ENCODE peak calls at places on chromosome 22, in eight cellular contexts. G is cardiac muscle cell, J is tibial nerve, Y is GM12865, M is activated B cell treated with CpG ODN at 0.5 μM for 24 hours, A is lower lobe of right lung, O is WTC11, F is ovary. T is an unnamed sample.

GRCh38 chr22:47098554-47098953 is 336.1 kb downstream of the TBC1D22A start:
- DNase-seq in J (no peak), A (no peak), F (no peak), G (no peak), M (no peak), Y (no peak), O (no peak), T (no peak)

GRCh38 chr22:44839061-44839460 is 86.7 kb downstream of the ARHGAP8 start:
- DNase-seq in G (no peak), O (no peak), A (no peak), M (no peak), F (no peak), J (no peak), Y (no peak), T (no peak)

GRCh38 chr22:32020117-32020516 is 22.9 kb upstream of the SLC5A1 start:
- DNase-seq in J (no peak), A (no peak), Y (no peak), F (no peak), G (peak), O (no peak), M (no peak), T (no peak)

GRCh38 chr22:27501191-27501936 is 300.2 kb downstream of the MN1 start:
- DNase-seq in Y (no peak), O (no peak), A (no peak), M (no peak), F (no peak), J (no peak), G (no peak), T (no peak)

GRCh38 chr22:45462034-45462655 is 40.5 kb upstream of the FBLN1 start:
- DNase-seq in M (no peak), A (no peak), G (no peak), Y (peak), O (peak), F (no peak), J (no peak), T (no peak)

GRCh38 chr22:45855961-45856360 is 121.0 kb downstream of the WNT7B start:
- DNase-seq in G (no peak), A (no peak), M (no peak), J (no peak), F (no peak), Y (no peak), O (no peak), T (no peak)

GRCh38 chr22:33867118-33867863 is 53.0 kb downstream of the LARGE1 start:
- DNase-seq in F (no peak), J (no peak), Y (no peak), M (no peak), G (no peak), A (no peak), O (no peak), T (no peak)

GRCh38 chr22:50146440-50147228 is 23.9 kb upstream of the PANX2 start:
- DNase-seq in Y (no peak), A (peak), M (no peak), O (no peak), F (peak), J (peak), G (peak), T (no peak)

GRCh38 chr22:31192513-31192912 is 19.6 kb upstream of the LIMK2 start:
- DNase-seq in O (no peak), F (no peak), Y (no peak), A (no peak), M (no peak), J (no peak), G (peak), T (no peak)

GRCh38 chr22:21951062-21951461 is 1.6 kb downstream of the PPM1F start:
- DNase-seq in F (no peak), M (no peak), G (no peak), Y (no peak), A (no peak), J (no peak), O (no peak), T (no peak)

GRCh38 chr22:47213571-47214230 is 451.3 kb downstream of the TBC1D22A start:
- DNase-seq in G (peak), M (peak), O (peak), A (no peak), F (no peak), J (no peak), Y (peak), T (peak)

GRCh38 chr22:50436841-50437341 is 37.9 kb downstream of the SBF1 start:
- DNase-seq in A (peak), M (no peak), J (no peak), O (no peak), F (no peak), Y (no peak), G (no peak), T (no peak)

GRCh38 chr22:28600546-28601143 is 79.0 kb downstream of the TTC28 start:
- DNase-seq in O (no peak), M (no peak), J (no peak), G (peak), F (no peak), Y (peak), A (no peak), T (no peak)

GRCh38 chr22:41535244-41535643 is 9.0 kb downstream of the POLR3H start:
- DNase-seq in J (no peak), A (no peak), G (no peak), O (peak), M (no peak), F (no peak), Y (no peak), T (no peak)

GRCh38 chr22:19504900-19505734 is 19.1 kb downstream of the CLDN5 start:
- DNase-seq in F (no peak), M (no peak), A (no peak), J (no peak), G (no peak), O (no peak), Y (no peak), T (no peak)

GRCh38 chr22:28894320-28894719 is 10.9 kb downstream of the ZNRF3 start:
- DNase-seq in M (no peak), O (no peak), F (no peak), Y (no peak), A (no peak), G (no peak), J (no peak), T (no peak)

GRCh38 chr22:45164217-45165123 is 745 bp downstream of the NUP50 start:
- DNase-seq in O (peak), A (peak), G (peak), Y (peak), M (no peak), J (no peak), F (peak), T (peak)

GRCh38 chr22:17228725-17229126 is 9.5 kb upstream of the ADA2 start:
- DNase-seq in Y (no peak), G (no peak), M (no peak), J (no peak), A (peak), F (no peak), O (no peak), T (no peak)

GRCh38 chr22:19128009-19128401 is 3.1 kb upstream of the TSSK2 start:
- DNase-seq in O (no peak), M (no peak), A (no peak), G (no peak), Y (no peak), J (no peak), F (no peak), T (no peak)

GRCh38 chr22:46561435-46561905 is 24.1 kb upstream of the CELSR1 start:
- DNase-seq in J (peak), A (peak), Y (peak), M (no peak), G (no peak), F (no peak), O (peak), T (no peak)

GRCh38 chr22:17665248-17665647 is 26.7 kb downstream of the BCL2L13 start:
- DNase-seq in F (no peak), Y (no peak), M (no peak), A (no peak), J (no peak), O (no peak), G (no peak), T (no peak)

GRCh38 chr22:45896153-45896951 is 80.6 kb downstream of the WNT7B start:
- DNase-seq in M (no peak), F (no peak), O (peak), Y (no peak), G (no peak), A (peak), J (no peak), T (peak)

GRCh38 chr22:29136715-29137700 is 64.2 kb downstream of the KREMEN1 start:
- DNase-seq in M (no peak), F (no peak), A (no peak), Y (no peak), O (no peak), G (no peak), J (no peak), T (no peak)

GRCh38 chr22:39650996-39651782 is 80.6 kb downstream of the CACNA1I start:
- DNase-seq in O (no peak), F (no peak), M (no peak), G (no peak), A (no peak), Y (no peak), J (no peak), T (no peak)

GRCh38 chr22:26648011-26648497 is 9.3 kb upstream of the MIAT start:
- DNase-seq in F (no peak), O (peak), M (no peak), J (no peak), G (no peak), Y (peak), A (no peak), T (no peak)

GRCh38 chr22:45503071-45503815 is 560 bp downstream of the FBLN1 start:
- DNase-seq in O (peak), Y (no peak), A (peak), G (no peak), F (no peak), M (no peak), J (no peak), T (no peak)

GRCh38 chr22:27377901-27378300 is 423.7 kb downstream of the MN1 start:
- DNase-seq in O (no peak), F (peak), M (no peak), Y (no peak), A (no peak), J (no peak), G (peak), T (no peak)

GRCh38 chr22:45818130-45819085 is 146.8 kb downstream of the ATXN10 start:
- DNase-seq in M (no peak), G (no peak), A (no peak), J (peak), Y (no peak), F (no peak), O (no peak), T (no peak)

GRCh38 chr22:39593061-39593930 is 22.7 kb downstream of the CACNA1I start:
- DNase-seq in M (no peak), G (no peak), O (no peak), F (peak), J (no peak), A (no peak), Y (no peak), T (no peak)

GRCh38 chr22:50699001-50699753 is 26.6 kb downstream of the SHANK3 start:
- DNase-seq in G (no peak), O (peak), A (peak), Y (no peak), J (no peak), F (no peak), M (no peak), T (no peak)

GRCh38 chr22:29340566-29340965 is 25.1 kb upstream of the RASL10A start:
- DNase-seq in F (no peak), A (no peak), O (no peak), Y (no peak), J (no peak), G (no peak), M (no peak), T (no peak)

GRCh38 chr22:40196628-40197027 is 18.9 kb downstream of the TNRC6B start:
- DNase-seq in O (no peak), G (peak), M (no peak), F (peak), A (no peak), J (no peak), Y (peak), T (no peak)

GRCh38 chr22:25060522-25061071 is 108.1 kb downstream of the KIAA1671 start:
- DNase-seq in A (no peak), O (no peak), F (no peak), G (no peak), J (no peak), M (no peak), Y (no peak), T (no peak)
- TF ChIP-seq CTCF in A (peak), O (no peak), F (peak), G (peak), J (peak), M (no peak), Y (peak), T (peak)

DNA sequence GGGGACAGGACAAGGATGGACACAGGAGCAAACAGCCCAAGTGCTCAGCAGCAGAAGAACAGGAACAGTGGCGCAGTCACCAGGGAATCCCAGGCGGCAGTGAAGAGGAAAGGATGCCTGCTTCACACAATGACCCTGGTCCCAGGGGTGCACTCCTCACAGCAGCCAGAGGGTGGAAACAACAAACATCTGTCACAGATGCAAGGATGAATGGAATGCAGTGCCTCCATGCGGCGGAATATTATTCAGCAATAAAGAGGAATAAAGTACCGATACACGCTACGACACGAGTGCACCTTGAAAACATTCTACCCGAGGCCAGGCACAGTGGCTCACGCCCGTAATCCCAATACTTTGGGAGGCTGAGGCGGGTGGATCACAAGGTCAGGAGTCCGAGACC is 12.7 kb downstream of the CSNK1E start:
- DNase-seq in O (no peak), F (no peak), Y (no peak), M (no peak), G (peak), J (no peak), A (no peak), T (no peak)
- TF ChIP-seq CTCF in O (no peak), F (no peak), Y (no peak), M (no peak), G (no peak), J (peak), A (no peak), T (no peak)

GRCh38 chr22:23077627-23078461 is 7.5 kb downstream of the GNAZ start:
- DNase-seq in Y (no peak), M (no peak), F (no peak), G (no peak), J (no peak), O (no peak), A (no peak), T (no peak)
- TF ChIP-seq CTCF in Y (no peak), M (no peak), F (no peak), G (no peak), J (no peak), O (no peak), A (no peak), T (no peak)

DNA sequence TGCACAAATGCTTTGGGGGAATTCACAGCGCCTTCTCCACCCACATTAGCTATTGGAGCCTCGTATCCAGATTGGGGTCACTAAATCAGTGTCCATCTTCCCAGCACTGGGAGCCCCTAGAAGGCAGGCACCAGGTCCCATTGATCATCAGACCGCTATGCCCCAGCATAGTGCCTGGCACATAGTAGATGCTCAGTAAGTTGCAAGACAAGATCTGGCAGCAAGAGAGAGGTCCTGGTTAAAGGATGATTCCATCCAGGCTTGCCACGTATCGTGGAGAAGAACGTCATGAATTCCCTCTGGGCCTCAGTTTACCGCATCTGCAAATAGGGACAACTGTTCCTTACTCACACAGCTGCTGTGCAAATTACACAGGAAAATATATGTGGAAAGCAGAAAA is 1.7 kb downstream of the TMEM184B start:
- DNase-seq in F (no peak), G (no peak), Y (no peak), A (no peak), J (no peak), M (no peak), O (no peak), T (no peak)
- TF ChIP-seq CTCF in F (no peak), G (no peak), Y (no peak), A (no peak), J (no peak), M (no peak), O (no peak), T (no peak)

GRCh38 chr22:43743929-43744643 is 68.0 kb downstream of the EFCAB6 start:
- DNase-seq in O (no peak), A (no peak), J (no peak), F (no peak), M (no peak), Y (peak), G (no peak), T (no peak)

GRCh38 chr22:43742551-43742950 is 69.6 kb downstream of the EFCAB6 start:
- DNase-seq in G (no peak), A (no peak), J (no peak), F (no peak), O (no peak), M (no peak), Y (no peak), T (no peak)

GRCh38 chr22:43745783-43746356 is 66.2 kb downstream of the EFCAB6 start:
- DNase-seq in J (no peak), Y (no peak), M (no peak), O (no peak), F (no peak), A (no peak), G (no peak), T (no peak)

GRCh38 chr22:43740587-43741270 is 71.4 kb downstream of the EFCAB6 start:
- DNase-seq in O (no peak), J (no peak), M (no peak), Y (no peak), G (no peak), A (no peak), F (no peak), T (no peak)

GRCh38 chr22:43743131-43743530 is 69.0 kb downstream of the EFCAB6 start:
- DNase-seq in J (no peak), F (no peak), M (no peak), Y (no peak), O (peak), A (no peak), G (no peak), T (no peak)
- TF ChIP-seq CTCF in J (no peak), F (no peak), M (no peak), Y (peak), O (peak), A (no peak), G (peak), T (no peak)

DNA sequence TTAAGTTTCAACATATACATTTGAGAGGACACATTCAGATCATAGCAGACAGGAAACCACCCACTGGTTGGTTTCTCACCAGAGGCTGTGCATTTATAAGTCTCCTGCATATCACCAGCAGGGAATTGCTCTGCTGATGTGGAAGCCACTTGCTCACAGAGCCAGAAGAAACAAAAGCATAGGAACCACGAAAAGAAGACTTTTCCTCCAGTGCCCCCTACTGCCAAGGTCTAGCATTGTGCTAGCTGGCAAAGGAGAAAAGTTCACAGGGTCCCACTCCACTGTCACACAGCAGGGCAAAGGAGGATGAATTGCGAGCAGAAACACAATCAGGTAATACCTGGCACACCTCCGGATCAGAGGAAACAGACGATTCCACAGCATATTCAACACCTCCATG is 28.9 kb upstream of the ISX start:
- DNase-seq in Y (peak), G (no peak), F (no peak), O (peak), A (no peak), M (no peak), J (no peak), T (no peak)
- TF ChIP-seq CTCF in Y (peak), G (no peak), F (no peak), O (peak), A (no peak), M (no peak), J (no peak), T (peak)

GRCh38 chr22:20551805-20552449 is 44.5 kb downstream of the MED15 start:
- DNase-seq in O (no peak), A (no peak), Y (no peak), M (no peak), G (peak), F (no peak), J (no peak), T (no peak)
- TF ChIP-seq CTCF in O (no peak), A (peak), Y (no peak), M (no peak), G (no peak), F (no peak), J (peak), T (no peak)

DNA sequence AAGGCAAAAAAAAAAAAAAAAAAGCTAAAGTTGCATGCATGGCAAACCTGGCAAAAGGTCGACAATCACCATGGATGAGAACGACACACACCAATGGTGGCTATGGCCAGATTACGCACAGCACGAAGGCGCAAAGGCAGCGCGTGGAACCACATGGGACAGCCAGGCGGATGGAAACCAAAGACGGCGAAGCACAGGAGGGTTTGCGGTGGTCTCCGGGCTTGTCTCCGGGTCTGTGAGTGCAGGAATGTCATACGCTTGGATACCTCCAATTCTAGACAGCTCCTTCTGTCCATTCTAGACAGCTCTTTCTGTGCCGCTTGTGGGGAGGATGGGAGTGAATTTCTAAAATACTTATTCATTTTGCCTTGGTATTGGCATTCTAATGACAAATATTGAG is 685.4 kb downstream of the BRD1 start:
- DNase-seq in J (no peak), O (no peak), G (no peak), M (no peak), A (no peak), F (no peak), Y (no peak), T (no peak)
- TF ChIP-seq CTCF in J (no peak), O (no peak), G (no peak), M (no peak), A (no peak), F (no peak), Y (no peak), T (no peak)

GRCh38 chr22:36334081-36334831 is 53.5 kb downstream of the MYH9 start:
- DNase-seq in Y (no peak), G (no peak), M (no peak), O (peak), J (no peak), A (peak), F (no peak), T (no peak)
- TF ChIP-seq CTCF in Y (no peak), G (peak), M (no peak), O (no peak), J (no peak), A (no peak), F (no peak), T (no peak)

T was measured in mesothelial cell of epicardium.